ENCODE peak calls at places on chromosomes 7 and 10, in nine cellular contexts. One of them, this sample, is unnamed.

GRCh38 chr10:86536294-86536861 is 14.8 kb upstream of the WAPL start:
- DNase-seq in uterus: no peak
- DNase-seq in Calu3: no peak
- DNase-seq in OCI-LY7: no peak
- DNase-seq in psoas muscle: no peak
- DNase-seq in H9: peak
- DNase-seq in AG09319: no peak
- DNase-seq in glutamatergic neuron: peak
- DNase-seq in GM12865: peak
- DNase-seq in this sample: no peak

GRCh38 chr7:30412810-30413504 is 65.6 kb downstream of the NOD1 start:
- DNase-seq in uterus: peak
- DNase-seq in Calu3: peak
- DNase-seq in OCI-LY7: peak
- DNase-seq in psoas muscle: no peak
- DNase-seq in H9: peak
- DNase-seq in AG09319: peak
- DNase-seq in glutamatergic neuron: no peak
- DNase-seq in GM12865: peak
- DNase-seq in this sample: peak

GRCh38 chr10:74967850-74968620 is 141.6 kb downstream of the KAT6B start:
- DNase-seq in uterus: no peak
- DNase-seq in Calu3: no peak
- DNase-seq in OCI-LY7: no peak
- DNase-seq in psoas muscle: no peak
- DNase-seq in H9: no peak
- DNase-seq in AG09319: no peak
- DNase-seq in glutamatergic neuron: no peak
- DNase-seq in GM12865: no peak
- DNase-seq in this sample: peak

GRCh38 chr7:109003742-109004141 is 434.1 kb downstream of the DNAJB9 start:
- DNase-seq in uterus: no peak
- DNase-seq in Calu3: no peak
- DNase-seq in OCI-LY7: no peak
- DNase-seq in psoas muscle: no peak
- DNase-seq in H9: no peak
- DNase-seq in AG09319: no peak
- DNase-seq in glutamatergic neuron: no peak
- DNase-seq in GM12865: no peak
- DNase-seq in this sample: peak

GRCh38 chr10:51876528-51876927 is 177.1 kb upstream of the CSTF2T start:
- DNase-seq in uterus: no peak
- DNase-seq in Calu3: no peak
- DNase-seq in OCI-LY7: no peak
- DNase-seq in psoas muscle: no peak
- DNase-seq in H9: no peak
- DNase-seq in AG09319: no peak
- DNase-seq in glutamatergic neuron: no peak
- DNase-seq in GM12865: no peak
- DNase-seq in this sample: no peak

GRCh38 chr7:1248459-1249131 is 15.9 kb downstream of the UNCX start:
- DNase-seq in uterus: no peak
- DNase-seq in Calu3: no peak
- DNase-seq in OCI-LY7: no peak
- DNase-seq in psoas muscle: peak
- DNase-seq in H9: peak
- DNase-seq in AG09319: no peak
- DNase-seq in glutamatergic neuron: peak
- DNase-seq in GM12865: no peak
- DNase-seq in this sample: no peak

GRCh38 chr7:33933611-33934281 is 28.4 kb downstream of the BMPER start:
- DNase-seq in uterus: no peak
- DNase-seq in Calu3: no peak
- DNase-seq in OCI-LY7: no peak
- DNase-seq in psoas muscle: no peak
- DNase-seq in H9: no peak
- DNase-seq in AG09319: no peak
- DNase-seq in glutamatergic neuron: no peak
- DNase-seq in GM12865: no peak
- DNase-seq in this sample: no peak

GRCh38 chr10:120012566-120012965 is 120.0 kb downstream of the SEC23IP start:
- DNase-seq in uterus: no peak
- DNase-seq in Calu3: peak
- DNase-seq in OCI-LY7: no peak
- DNase-seq in psoas muscle: no peak
- DNase-seq in H9: no peak
- DNase-seq in AG09319: no peak
- DNase-seq in glutamatergic neuron: no peak
- DNase-seq in GM12865: no peak
- DNase-seq in this sample: no peak

GRCh38 chr7:151371266-151371665 is 29.7 kb downstream of the NUB1 start:
- DNase-seq in uterus: no peak
- DNase-seq in Calu3: no peak
- DNase-seq in OCI-LY7: no peak
- DNase-seq in psoas muscle: no peak
- DNase-seq in H9: no peak
- DNase-seq in AG09319: no peak
- DNase-seq in glutamatergic neuron: no peak
- DNase-seq in GM12865: no peak
- DNase-seq in this sample: no peak
- TF ChIP-seq CTCF in uterus: no peak
- TF ChIP-seq CTCF in Calu3: no peak
- TF ChIP-seq CTCF in OCI-LY7: no peak
- TF ChIP-seq CTCF in psoas muscle: no peak
- TF ChIP-seq CTCF in H9: no peak
- TF ChIP-seq CTCF in AG09319: no peak
- TF ChIP-seq CTCF in glutamatergic neuron: no peak
- TF ChIP-seq CTCF in GM12865: no peak
- TF ChIP-seq CTCF in this sample: no peak

GRCh38 chr10:133328358-133329343 is 8.0 kb downstream of the CALY start:
- DNase-seq in uterus: no peak
- DNase-seq in Calu3: no peak
- DNase-seq in OCI-LY7: no peak
- DNase-seq in psoas muscle: no peak
- DNase-seq in H9: no peak
- DNase-seq in AG09319: no peak
- DNase-seq in glutamatergic neuron: no peak
- DNase-seq in GM12865: no peak
- DNase-seq in this sample: no peak

GRCh38 chr10:133325761-133326463 is 10.8 kb downstream of the CALY start:
- DNase-seq in uterus: no peak
- DNase-seq in Calu3: no peak
- DNase-seq in OCI-LY7: no peak
- DNase-seq in psoas muscle: no peak
- DNase-seq in H9: no peak
- DNase-seq in AG09319: no peak
- DNase-seq in glutamatergic neuron: peak
- DNase-seq in GM12865: no peak
- DNase-seq in this sample: no peak

GRCh38 chr10:133329401-133330202 is 7.1 kb downstream of the CALY start:
- DNase-seq in uterus: peak
- DNase-seq in Calu3: peak
- DNase-seq in OCI-LY7: peak
- DNase-seq in psoas muscle: peak
- DNase-seq in H9: peak
- DNase-seq in AG09319: peak
- DNase-seq in glutamatergic neuron: peak
- DNase-seq in GM12865: peak
- DNase-seq in this sample: peak

GRCh38 chr10:133326745-133327650 is 9.7 kb downstream of the CALY start:
- DNase-seq in uterus: no peak
- DNase-seq in Calu3: no peak
- DNase-seq in OCI-LY7: no peak
- DNase-seq in psoas muscle: no peak
- DNase-seq in H9: no peak
- DNase-seq in AG09319: no peak
- DNase-seq in glutamatergic neuron: no peak
- DNase-seq in GM12865: no peak
- DNase-seq in this sample: no peak

GRCh38 chr10:133327651-133328357 is 8.9 kb downstream of the CALY start:
- DNase-seq in uterus: no peak
- DNase-seq in Calu3: no peak
- DNase-seq in OCI-LY7: no peak
- DNase-seq in psoas muscle: no peak
- DNase-seq in H9: no peak
- DNase-seq in AG09319: no peak
- DNase-seq in glutamatergic neuron: no peak
- DNase-seq in GM12865: no peak
- DNase-seq in this sample: no peak
- TF ChIP-seq CTCF in uterus: no peak
- TF ChIP-seq CTCF in Calu3: no peak
- TF ChIP-seq CTCF in OCI-LY7: peak
- TF ChIP-seq CTCF in psoas muscle: no peak
- TF ChIP-seq CTCF in H9: no peak
- TF ChIP-seq CTCF in AG09319: no peak
- TF ChIP-seq CTCF in glutamatergic neuron: no peak
- TF ChIP-seq CTCF in GM12865: no peak
- TF ChIP-seq CTCF in this sample: no peak

DNA sequence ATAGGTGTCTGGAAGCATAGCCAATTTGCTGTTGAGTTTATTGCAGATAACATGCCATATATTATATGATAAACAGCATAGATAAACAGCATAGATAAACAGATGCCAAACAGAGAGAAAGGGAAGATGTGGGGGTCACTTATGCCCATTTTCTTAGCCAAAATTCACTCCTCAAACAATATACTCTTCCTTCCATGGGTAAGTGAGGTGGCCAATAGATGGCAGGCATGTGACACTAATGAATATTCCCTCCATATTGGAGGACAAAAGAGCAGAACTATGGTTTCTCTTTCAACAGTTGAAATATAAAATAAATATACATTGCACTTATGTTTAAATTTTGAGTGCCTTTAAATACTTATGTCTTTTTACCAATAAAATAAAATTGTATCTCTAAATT is 1212.8 kb downstream of the REEP3 start:
- DNase-seq in uterus: no peak
- DNase-seq in Calu3: peak
- DNase-seq in OCI-LY7: peak
- DNase-seq in psoas muscle: no peak
- DNase-seq in H9: no peak
- DNase-seq in AG09319: no peak
- DNase-seq in glutamatergic neuron: peak
- DNase-seq in GM12865: peak
- DNase-seq in this sample: peak
- TF ChIP-seq CTCF in uterus: no peak
- TF ChIP-seq CTCF in Calu3: peak
- TF ChIP-seq CTCF in OCI-LY7: peak
- TF ChIP-seq CTCF in psoas muscle: no peak
- TF ChIP-seq CTCF in H9: peak
- TF ChIP-seq CTCF in AG09319: no peak
- TF ChIP-seq CTCF in glutamatergic neuron: peak
- TF ChIP-seq CTCF in GM12865: peak
- TF ChIP-seq CTCF in this sample: peak

DNA sequence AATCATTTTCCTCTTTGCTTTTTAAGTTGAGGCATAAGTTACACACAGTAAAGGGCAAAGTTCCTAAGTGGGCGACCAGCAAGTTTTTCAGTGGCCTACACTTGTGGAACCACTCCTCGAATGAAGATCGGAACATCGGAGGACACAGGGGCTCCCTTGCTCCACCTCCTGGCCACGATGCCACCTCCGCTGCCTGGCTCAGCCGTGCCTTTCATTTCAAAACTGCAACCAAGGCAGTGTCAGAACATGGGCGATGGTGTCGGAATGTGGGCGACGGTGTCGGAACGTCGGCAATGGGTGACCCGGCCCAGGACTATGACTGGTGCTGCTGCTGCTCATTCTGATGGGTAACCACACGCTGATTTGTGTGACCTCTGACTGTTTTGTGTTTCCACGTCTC is 9.6 kb upstream of the VIPR2 start:
- DNase-seq in uterus: no peak
- DNase-seq in Calu3: no peak
- DNase-seq in OCI-LY7: no peak
- DNase-seq in psoas muscle: no peak
- DNase-seq in H9: no peak
- DNase-seq in AG09319: no peak
- DNase-seq in glutamatergic neuron: no peak
- DNase-seq in GM12865: no peak
- DNase-seq in this sample: peak
- TF ChIP-seq CTCF in uterus: no peak
- TF ChIP-seq CTCF in Calu3: no peak
- TF ChIP-seq CTCF in OCI-LY7: peak
- TF ChIP-seq CTCF in psoas muscle: peak
- TF ChIP-seq CTCF in H9: no peak
- TF ChIP-seq CTCF in AG09319: no peak
- TF ChIP-seq CTCF in glutamatergic neuron: no peak
- TF ChIP-seq CTCF in GM12865: no peak
- TF ChIP-seq CTCF in this sample: peak

GRCh38 chr7:11207565-11207964 is 233.9 kb downstream of the PHF14 start:
- DNase-seq in uterus: no peak
- DNase-seq in Calu3: no peak
- DNase-seq in OCI-LY7: no peak
- DNase-seq in psoas muscle: no peak
- DNase-seq in H9: no peak
- DNase-seq in AG09319: no peak
- DNase-seq in glutamatergic neuron: no peak
- DNase-seq in GM12865: no peak
- DNase-seq in this sample: no peak
- TF ChIP-seq CTCF in uterus: no peak
- TF ChIP-seq CTCF in Calu3: no peak
- TF ChIP-seq CTCF in OCI-LY7: no peak
- TF ChIP-seq CTCF in psoas muscle: no peak
- TF ChIP-seq CTCF in H9: peak
- TF ChIP-seq CTCF in AG09319: no peak
- TF ChIP-seq CTCF in glutamatergic neuron: no peak
- TF ChIP-seq CTCF in GM12865: no peak
- TF ChIP-seq CTCF in this sample: no peak

This sample was measured in NB4.